ENCODE peak calls at places on chromosomes 13 and 19, in eight cellular contexts. I, J, K, P, B, H, R and E are unnamed samples.
A peak's percentile ranks its signal among the peaks of the same experiment; 100 is the strongest.

GRCh38 chr19:4061178-4061682 is 5.5 kb downstream of the ZBTB7A start:
- DNase-seq in I (peak; percentile 83), J (peak; percentile 89), K (peak; percentile 90), P (no peak), B (no peak), H (no peak), R (peak; percentile 70), E (peak; percentile 90)

GRCh38 chr13:27334774-27335490 is 64.3 kb downstream of the RASL11A start:
- DNase-seq in I (no peak), J (no peak), K (no peak), P (no peak), B (peak; percentile 55), H (no peak), R (no peak), E (no peak)

GRCh38 chr13:24168392-24168750 is 7.9 kb downstream of the SPATA13 start:
- DNase-seq in I (no peak), J (no peak), K (no peak), P (no peak), B (no peak), H (no peak), R (no peak), E (no peak)

GRCh38 chr19:45117167-45117594 is 24.2 kb downstream of the PPP1R37 start:
- DNase-seq in I (no peak), J (no peak), K (no peak), P (no peak), B (no peak), H (no peak), R (no peak), E (no peak)

GRCh38 chr13:44159633-44160279 is 213.9 kb upstream of the SERP2 start:
- DNase-seq in I (no peak), J (no peak), K (no peak), P (no peak), B (no peak), H (no peak), R (peak; percentile 98), E (peak; percentile 98)

GRCh38 chr13:30629527-30629926 is 11.8 kb downstream of the USPL1 start:
- DNase-seq in I (no peak), J (no peak), K (no peak), P (no peak), B (no peak), H (no peak), R (no peak), E (no peak)

GRCh38 chr13:112725346-112726017 is 35.6 kb downstream of the ATP11A start:
- DNase-seq in I (no peak), J (peak; percentile 47), K (peak; percentile 52), P (peak; percentile 48), B (no peak), H (no peak), R (peak; percentile 58), E (peak; percentile 39)

GRCh38 chr13:26601669-26602068 is 44.2 kb downstream of the WASF3 start:
- DNase-seq in I (no peak), J (no peak), K (no peak), P (no peak), B (peak; percentile 22), H (no peak), R (peak; percentile 32), E (peak; percentile 11)

GRCh38 chr19:12364391-12365093 is 941 bp downstream of the ZNF442 start:
- DNase-seq in I (peak; percentile 13), J (no peak), K (peak; percentile 22), P (no peak), B (peak; percentile 6), H (no peak), R (peak; percentile 5), E (no peak)

GRCh38 chr13:48001127-48001881 is at the start of gene SUCLA2:
- DNase-seq in I (peak; percentile 93), J (peak; percentile 94), K (peak; percentile 91), P (peak; percentile 59), B (peak; percentile 87), H (peak; percentile 94), R (peak; percentile 84), E (peak; percentile 91)

GRCh38 chr19:8366961-8367326 is 3.0 kb downstream of the ANGPTL4 start:
- DNase-seq in I (no peak), J (peak; percentile 77), K (peak; percentile 18), P (no peak), B (peak; percentile 83), H (no peak), R (no peak), E (peak; percentile 79)

GRCh38 chr19:30711296-30711695 is 339.1 kb downstream of the ZNF536 start:
- DNase-seq in I (no peak), J (no peak), K (peak; percentile 77), P (no peak), B (no peak), H (no peak), R (no peak), E (no peak)

GRCh38 chr13:98110749-98111148 is 32.1 kb upstream of the FARP1 start:
- DNase-seq in I (no peak), J (no peak), K (no peak), P (no peak), B (no peak), H (no peak), R (no peak), E (no peak)

GRCh38 chr13:107650081-107650701 is 565.1 kb downstream of the LIG4 start:
- DNase-seq in I (peak; percentile 43), J (peak; percentile 33), K (peak; percentile 48), P (peak; percentile 6), B (peak; percentile 68), H (peak; percentile 61), R (peak; percentile 1), E (peak; percentile 57)

GRCh38 chr13:35157143-35157755 is 215.2 kb downstream of the NBEA start:
- DNase-seq in I (no peak), J (no peak), K (peak; percentile 34), P (peak; percentile 38), B (peak; percentile 72), H (peak; percentile 17), R (peak; percentile 29), E (peak; percentile 73)

GRCh38 chr19:12788025-12788681 is 3.1 kb upstream of the JUNB start:
- DNase-seq in I (no peak), J (no peak), K (no peak), P (no peak), B (no peak), H (no peak), R (no peak), E (no peak)

GRCh38 chr19:41409288-41409687 is 11.7 kb downstream of the BCKDHA start:
- DNase-seq in I (no peak), J (no peak), K (peak; percentile 86), P (peak; percentile 28), B (peak; percentile 12), H (no peak), R (peak; percentile 58), E (peak; percentile 71)

DNA sequence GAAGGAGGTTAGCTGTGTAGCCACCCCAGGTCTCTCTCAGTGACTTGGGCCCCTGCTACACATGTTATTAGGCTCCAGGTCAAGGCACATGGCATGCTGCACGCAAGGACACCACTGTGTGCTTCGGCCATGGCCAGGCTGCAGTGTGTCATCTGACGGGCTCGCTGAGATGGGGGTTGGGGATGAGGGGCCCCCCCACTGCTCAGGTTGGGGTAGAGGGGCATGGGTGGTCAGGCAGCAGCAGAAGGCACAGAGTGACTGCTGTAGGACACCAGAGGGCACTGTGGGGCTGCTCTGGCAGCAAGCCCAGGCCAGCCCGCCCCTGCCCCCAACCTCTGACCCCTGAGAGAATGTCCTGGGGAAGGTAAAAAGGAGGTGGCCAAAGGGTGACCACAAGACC is 32.2 kb upstream of the ISYNA1 start:
- DNase-seq in I (peak; percentile 43), J (no peak), K (no peak), P (no peak), B (no peak), H (no peak), R (no peak), E (peak; percentile 31)
- TF ChIP-seq CTCF in I (peak; percentile 62), J (peak; percentile 50), K (no peak), P (peak; percentile 10), B (peak; percentile 39), H (peak; percentile 51), R (peak; percentile 22), E (peak; percentile 33)

DNA sequence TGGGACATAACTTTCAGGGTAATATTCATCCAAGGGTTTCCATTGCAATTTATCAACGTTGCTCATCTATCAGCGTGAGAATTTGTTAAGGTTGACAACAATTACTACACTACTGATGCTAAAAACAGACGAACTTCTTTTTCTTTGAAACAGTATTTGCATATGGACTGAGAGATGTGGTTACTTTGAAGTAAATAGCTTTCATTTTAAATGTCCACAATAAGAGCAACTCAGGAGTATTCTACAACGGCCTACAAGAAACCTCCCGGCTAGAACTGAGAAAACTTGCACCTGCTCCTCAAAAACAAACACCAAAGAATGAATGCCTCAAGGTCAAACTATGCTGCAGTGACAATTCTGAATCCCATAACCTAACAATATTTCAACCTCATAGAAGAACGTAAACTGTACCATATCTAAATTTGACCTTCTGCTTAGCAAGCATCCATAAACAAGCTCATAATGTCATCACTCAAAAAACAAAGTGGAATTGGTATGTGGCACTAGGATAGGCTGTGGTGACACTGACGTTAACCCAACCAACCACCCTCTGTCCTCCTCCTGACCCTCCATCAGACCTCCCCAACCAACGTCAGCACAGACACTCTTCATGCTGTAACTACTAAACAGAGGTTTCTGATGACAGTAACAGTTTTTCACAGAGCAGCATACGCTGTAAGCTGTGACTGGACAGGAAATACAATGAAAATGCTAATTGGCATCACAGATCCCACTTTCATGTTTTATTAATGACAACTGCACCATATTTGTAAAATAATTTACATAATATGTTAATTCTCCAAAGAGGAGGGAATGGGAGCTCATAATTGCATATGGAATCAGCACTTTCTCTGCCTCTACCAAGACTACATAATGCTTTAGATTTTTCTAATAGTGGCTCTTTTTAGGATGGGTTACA is 238.2 kb downstream of the IRS2 start:
- DNase-seq in I (no peak), J (no peak), K (no peak), P (no peak), B (no peak), H (no peak), R (no peak), E (no peak)
- TF ChIP-seq CTCF in I (no peak), J (no peak), K (no peak), P (no peak), B (no peak), H (no peak), R (no peak), E (no peak)

DNA sequence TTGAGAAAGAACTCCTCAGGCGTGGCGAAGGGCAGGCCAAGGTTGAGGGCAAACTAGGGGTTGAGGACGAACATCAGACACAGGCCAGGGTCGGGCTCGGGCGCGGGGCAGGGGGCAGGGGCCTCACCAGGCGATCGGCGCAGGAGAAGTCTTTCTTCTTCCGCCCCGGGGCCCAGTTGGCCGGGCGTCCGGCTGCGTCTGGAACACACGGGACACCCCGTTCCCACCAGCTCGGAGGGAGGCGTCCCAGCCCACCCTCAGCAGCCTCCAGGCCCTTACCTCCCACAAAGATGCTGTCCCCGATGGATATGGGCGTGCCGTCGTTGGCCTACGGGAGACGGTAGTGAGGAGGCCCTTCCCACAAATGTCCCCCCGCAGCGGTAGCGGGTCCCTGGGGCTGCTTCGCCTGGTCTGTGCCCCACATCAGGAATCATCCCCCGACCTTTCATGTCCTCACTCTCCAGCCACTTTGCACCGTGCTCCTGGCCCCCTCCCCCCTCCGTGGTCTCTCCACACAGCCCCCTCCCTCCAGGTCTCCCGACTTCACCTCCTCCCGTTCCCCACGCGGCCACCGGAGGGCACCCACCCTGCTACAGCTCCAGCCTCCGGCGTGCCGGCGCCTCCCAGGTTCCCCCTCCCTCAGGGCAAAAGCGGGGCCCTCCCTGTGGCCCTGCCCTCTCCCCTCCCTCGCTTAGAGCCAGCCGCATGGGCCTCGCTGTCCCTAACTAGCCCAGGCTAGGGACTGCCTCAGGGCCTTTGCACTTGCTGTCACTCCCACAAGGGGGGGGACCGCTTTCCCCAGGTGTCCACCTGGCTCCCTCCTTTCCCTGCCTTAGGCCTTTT is 4.7 kb downstream of the PNKP start:
- DNase-seq in I (no peak), J (no peak), K (peak; percentile 44), P (no peak), B (no peak), H (no peak), R (no peak), E (no peak)
- TF ChIP-seq CTCF in I (no peak), J (no peak), K (no peak), P (no peak), B (no peak), H (peak; percentile 31), R (no peak), E (no peak)

GRCh38 chr13:65504213-65504612 is 1725.9 kb downstream of the PCDH9 start:
- DNase-seq in I (no peak), J (no peak), K (no peak), P (no peak), B (no peak), H (no peak), R (no peak), E (no peak)
- TF ChIP-seq CTCF in I (no peak), J (no peak), K (no peak), P (no peak), B (no peak), H (no peak), R (no peak), E (no peak)